ENCODE peak calls at places on chromosomes 16 and 17, in nine cellular contexts. S, Y, H, R, K, M, N, W and O are unnamed samples.

GRCh38 chr17:7557825-7558543 is 566 bp upstream of the TNFSF13 start:
- DNase-seq in S (no peak), Y (no peak), H (no peak), R (peak), K (peak), M (no peak), N (no peak), W (peak), O (peak)

GRCh38 chr17:77332981-77333685 is 192.4 kb downstream of the SEC14L1 start:
- DNase-seq in S (no peak), Y (no peak), H (no peak), R (no peak), K (no peak), M (peak), N (no peak), W (no peak), O (peak)

GRCh38 chr16:57844416-57845030 is 42.2 kb upstream of the KIFC3 start:
- DNase-seq in S (no peak), Y (no peak), H (no peak), R (no peak), K (no peak), M (no peak), N (no peak), W (no peak), O (no peak)

GRCh38 chr16:1200014-1200627 is 24.9 kb downstream of the TPSG1 start:
- DNase-seq in S (no peak), Y (no peak), H (no peak), R (no peak), K (no peak), M (no peak), N (no peak), W (no peak), O (no peak)

GRCh38 chr17:78391843-78392242 is 13.4 kb downstream of the PGS1 start:
- DNase-seq in S (no peak), Y (no peak), H (peak), R (no peak), K (peak), M (no peak), N (no peak), W (no peak), O (no peak)

GRCh38 chr16:12758670-12759558 is 44.8 kb downstream of the CPPED1 start:
- DNase-seq in S (no peak), Y (no peak), H (no peak), R (no peak), K (no peak), M (no peak), N (no peak), W (peak), O (no peak)

GRCh38 chr16:2282866-2283555 is 15.1 kb upstream of the RNPS1 start:
- DNase-seq in S (no peak), Y (no peak), H (no peak), R (no peak), K (no peak), M (no peak), N (no peak), W (no peak), O (no peak)

GRCh38 chr17:71987634-71988033 is 133.2 kb upstream of the SOX9 start:
- DNase-seq in S (no peak), Y (no peak), H (no peak), R (no peak), K (no peak), M (no peak), N (no peak), W (no peak), O (no peak)

GRCh38 chr17:13822671-13823070 is 220.9 kb upstream of the HS3ST3A1 start:
- DNase-seq in S (no peak), Y (no peak), H (no peak), R (peak), K (no peak), M (no peak), N (no peak), W (no peak), O (no peak)

GRCh38 chr17:62700964-62701705 is 73.7 kb downstream of the MRC2 start:
- DNase-seq in S (no peak), Y (no peak), H (no peak), R (no peak), K (no peak), M (no peak), N (no peak), W (no peak), O (no peak)

GRCh38 chr17:81701288-81702071 is 1.7 kb upstream of the MRPL12 start:
- DNase-seq in S (no peak), Y (no peak), H (no peak), R (no peak), K (no peak), M (peak), N (no peak), W (no peak), O (peak)
- TF ChIP-seq CTCF in S (no peak), Y (no peak), H (peak), R (peak), K (no peak), M (peak), N (no peak), W (peak), O (peak)

GRCh38 chr17:2797632-2798031 is 1.4 kb downstream of the RAP1GAP2 start:
- DNase-seq in S (no peak), Y (no peak), H (no peak), R (peak), K (no peak), M (no peak), N (no peak), W (no peak), O (no peak)
- H3K4me3 ChIP-seq in S (no peak), Y (no peak), H (no peak), R (no peak), K (no peak), M (no peak), N (no peak), W (no peak), O (peak)

DNA sequence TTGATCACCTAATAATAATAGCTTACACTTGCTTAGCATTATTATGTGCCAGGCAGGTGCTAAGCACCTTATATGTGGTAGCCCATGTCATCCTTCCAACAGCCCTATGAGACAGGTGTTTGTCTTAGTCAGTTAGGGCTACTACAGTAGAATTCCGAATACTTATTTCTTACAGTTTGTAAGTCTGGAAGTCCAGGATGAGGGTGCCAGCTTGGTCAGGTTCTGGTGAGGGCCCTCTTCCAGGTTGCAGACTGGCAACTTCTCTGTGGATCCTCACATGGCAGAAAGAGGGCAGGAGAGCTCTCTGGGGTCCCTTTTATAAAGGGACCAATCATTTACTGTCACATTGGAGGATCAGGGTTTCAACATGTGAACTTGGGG is 19.6 kb upstream of the MYH10 start:
- DNase-seq in S (no peak), Y (no peak), H (no peak), R (no peak), K (no peak), M (no peak), N (no peak), W (no peak), O (no peak)
- TF ChIP-seq MAX in S (no peak), Y (no peak), H (no peak), R (no peak), K (no peak), M (no peak), N (no peak), W (no peak), O (no peak)

GRCh38 chr16:86819523-86819887 is 241.2 kb downstream of the FOXL1 start:
- DNase-seq in S (no peak), Y (no peak), H (no peak), R (no peak), K (no peak), M (no peak), N (no peak), W (no peak), O (no peak)
- TF ChIP-seq CTCF in S (no peak), Y (no peak), H (peak), R (peak), K (peak), M (no peak), N (no peak), W (no peak), O (no peak)

DNA sequence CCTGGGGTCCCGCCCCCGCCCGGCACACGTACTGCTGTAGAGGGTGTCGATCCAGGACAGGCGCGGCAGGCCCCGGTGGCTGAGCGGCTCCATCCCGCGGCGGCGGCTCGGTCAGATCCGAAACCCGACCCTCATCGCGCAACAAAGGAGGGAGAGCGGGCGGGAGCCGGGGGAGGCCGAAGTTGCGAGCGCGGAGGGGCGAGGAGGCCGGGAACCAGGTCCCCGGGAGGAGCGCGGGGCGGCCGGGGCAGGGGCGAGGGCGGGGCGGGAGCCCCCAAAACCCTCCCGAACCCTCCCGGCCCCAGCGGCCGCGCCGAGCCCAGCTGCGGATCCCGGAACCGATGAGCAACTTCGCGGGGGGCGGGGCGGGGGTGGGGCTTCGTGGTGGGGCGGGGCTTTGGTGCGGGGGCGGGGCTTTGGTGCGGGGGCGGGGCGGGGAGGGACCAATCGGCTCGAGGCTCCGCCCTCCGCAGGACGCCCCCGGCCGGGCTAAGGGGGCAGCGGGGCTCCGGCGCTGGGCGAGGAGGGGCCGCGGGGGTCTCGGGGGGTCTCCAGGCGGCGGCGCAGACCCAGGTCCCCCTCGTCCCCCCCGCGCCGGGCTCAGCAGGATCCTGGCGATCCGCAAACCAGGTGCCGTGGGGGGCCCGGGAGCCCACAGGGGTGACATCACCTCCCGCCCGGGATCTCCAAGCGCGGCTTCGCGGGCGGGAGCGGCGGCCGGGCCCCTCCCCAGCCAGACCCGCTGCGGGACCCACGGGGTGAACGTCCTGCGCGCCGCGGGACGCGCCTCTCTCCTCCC is at the start of gene ABR:
- DNase-seq in S (peak), Y (no peak), H (no peak), R (peak), K (peak), M (peak), N (no peak), W (no peak), O (no peak)
- H3K4me3 ChIP-seq in S (peak), Y (peak), H (peak), R (peak), K (peak), M (peak), N (peak), W (no peak), O (no peak)

GRCh38 chr16:69894675-69895074 is 56.5 kb upstream of the CLEC18A start:
- DNase-seq in S (no peak), Y (no peak), H (no peak), R (no peak), K (no peak), M (no peak), N (no peak), W (no peak), O (no peak)
- TF ChIP-seq MAX in S (no peak), Y (no peak), H (no peak), R (no peak), K (no peak), M (no peak), N (no peak), W (no peak), O (no peak)